ENCODE peak calls at places on chromosomes 6 and 20, in seven cellular contexts. One of them, this sample, is unnamed. For H3K4me1, the result is how much of the 10 kb centered on the place peaks cover.

GRCh38 chr6:167270499-167271307 is 20.4 kb upstream of the UNC93A start:
- DNase-seq in H9: peak
- DNase-seq in IMR-90: no peak
- DNase-seq in mesenchymal stem cell: no peak
- DNase-seq in fibroblast of lung: no peak
- DNase-seq in MM.1S: no peak
- DNase-seq in neural progenitor cell: no peak
- DNase-seq in this sample: no peak

GRCh38 chr20:38200646-38201045 is 35.6 kb upstream of the TGM2 start:
- DNase-seq in neural progenitor cell: no peak
- DNase-seq in IMR-90: no peak
- DNase-seq in H9: no peak
- DNase-seq in MM.1S: no peak
- DNase-seq in fibroblast of lung: no peak
- DNase-seq in mesenchymal stem cell: no peak
- DNase-seq in this sample: no peak

GRCh38 chr6:134932121-134932520 is 17.8 kb downstream of the ALDH8A1 start:
- DNase-seq in IMR-90: no peak
- DNase-seq in H9: no peak
- DNase-seq in neural progenitor cell: no peak
- DNase-seq in fibroblast of lung: no peak
- DNase-seq in mesenchymal stem cell: no peak
- DNase-seq in MM.1S: no peak
- DNase-seq in this sample: no peak

GRCh38 chr6:136351518-136352106 is 62.0 kb upstream of the BCLAF1 start:
- DNase-seq in fibroblast of lung: no peak
- DNase-seq in mesenchymal stem cell: no peak
- DNase-seq in H9: peak
- DNase-seq in neural progenitor cell: peak
- DNase-seq in IMR-90: no peak
- DNase-seq in MM.1S: no peak
- DNase-seq in this sample: no peak

GRCh38 chr6:4612636-4613171 is 163.5 kb upstream of the CDYL start:
- DNase-seq in mesenchymal stem cell: peak
- DNase-seq in neural progenitor cell: no peak
- DNase-seq in fibroblast of lung: peak
- DNase-seq in IMR-90: peak
- DNase-seq in H9: no peak
- DNase-seq in MM.1S: no peak
- DNase-seq in this sample: no peak

GRCh38 chr6:143099647-143100046 is 39.0 kb downstream of the AIG1 start:
- DNase-seq in MM.1S: no peak
- DNase-seq in IMR-90: no peak
- DNase-seq in mesenchymal stem cell: no peak
- DNase-seq in fibroblast of lung: no peak
- DNase-seq in neural progenitor cell: no peak
- DNase-seq in H9: no peak
- DNase-seq in this sample: no peak

GRCh38 chr6:30194797-30195690 is 18.2 kb downstream of the TRIM26 start:
- DNase-seq in H9: no peak
- DNase-seq in neural progenitor cell: peak
- DNase-seq in fibroblast of lung: no peak
- DNase-seq in IMR-90: no peak
- DNase-seq in mesenchymal stem cell: peak
- DNase-seq in MM.1S: no peak
- DNase-seq in this sample: no peak

GRCh38 chr6:2579241-2579761 is 171.4 kb downstream of the MYLK4 start:
- DNase-seq in H9: no peak
- DNase-seq in IMR-90: peak
- DNase-seq in fibroblast of lung: peak
- DNase-seq in MM.1S: no peak
- DNase-seq in mesenchymal stem cell: peak
- DNase-seq in neural progenitor cell: no peak
- DNase-seq in this sample: no peak

GRCh38 chr20:17650301-17650761 is 31.7 kb downstream of the RRBP1 start:
- DNase-seq in H9: no peak
- DNase-seq in neural progenitor cell: no peak
- DNase-seq in fibroblast of lung: no peak
- DNase-seq in MM.1S: no peak
- DNase-seq in IMR-90: no peak
- DNase-seq in mesenchymal stem cell: no peak
- DNase-seq in this sample: no peak

GRCh38 chr20:1396264-1396663 is 3.4 kb upstream of the FKBP1A start:
- DNase-seq in neural progenitor cell: no peak
- DNase-seq in mesenchymal stem cell: no peak
- DNase-seq in MM.1S: no peak
- DNase-seq in fibroblast of lung: no peak
- DNase-seq in H9: no peak
- DNase-seq in IMR-90: no peak
- DNase-seq in this sample: no peak

GRCh38 chr6:146224988-146225387 is 196.1 kb downstream of the GRM1 start:
- DNase-seq in fibroblast of lung: no peak
- DNase-seq in IMR-90: no peak
- DNase-seq in H9: no peak
- DNase-seq in MM.1S: no peak
- DNase-seq in neural progenitor cell: no peak
- DNase-seq in mesenchymal stem cell: no peak
- DNase-seq in this sample: no peak

GRCh38 chr20:33862709-33863403 is 51.7 kb downstream of the CHMP4B start:
- DNase-seq in H9: peak
- DNase-seq in neural progenitor cell: peak
- DNase-seq in mesenchymal stem cell: peak
- DNase-seq in IMR-90: peak
- DNase-seq in fibroblast of lung: peak
- DNase-seq in MM.1S: no peak
- DNase-seq in this sample: no peak
- H2AFZ ChIP-seq in H9: no peak
- H2AFZ ChIP-seq in neural progenitor cell: peak
- H2AFZ ChIP-seq in mesenchymal stem cell: peak
- H2AFZ ChIP-seq in IMR-90: peak
- H2AFZ ChIP-seq in fibroblast of lung: peak
- H2AFZ ChIP-seq in MM.1S: no peak
- H2AFZ ChIP-seq in this sample: no peak

DNA sequence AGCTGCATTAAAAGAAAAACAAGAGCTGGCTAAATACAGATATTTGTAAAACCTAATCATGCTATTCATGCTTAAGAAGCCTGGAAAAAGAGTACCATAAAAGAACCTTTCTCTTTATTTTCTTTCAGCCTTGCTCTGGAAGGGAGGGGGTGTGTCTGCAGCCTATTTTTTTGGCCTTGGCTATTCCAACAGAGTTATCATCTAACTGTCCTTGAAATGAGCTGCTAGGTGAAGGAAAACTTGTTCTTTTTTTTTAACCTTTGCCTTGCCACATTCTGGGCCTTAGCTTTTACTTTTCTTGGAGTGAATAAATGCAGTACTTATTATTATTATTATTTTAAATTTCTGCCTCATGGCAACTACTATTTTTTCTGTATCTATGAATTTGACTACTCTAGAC is 224.9 kb upstream of the SYNCRIP start:
- DNase-seq in H9: no peak
- DNase-seq in neural progenitor cell: no peak
- DNase-seq in MM.1S: no peak
- DNase-seq in IMR-90: no peak
- DNase-seq in mesenchymal stem cell: no peak
- DNase-seq in fibroblast of lung: no peak
- DNase-seq in this sample: no peak
- H3K4me1 ChIP-seq in H9: under half
- H3K4me1 ChIP-seq in neural progenitor cell: under half
- H3K4me1 ChIP-seq in MM.1S: under half
- H3K4me1 ChIP-seq in IMR-90: under half
- H3K4me1 ChIP-seq in mesenchymal stem cell: under half
- H3K4me1 ChIP-seq in fibroblast of lung: under half
- H3K4me1 ChIP-seq in this sample: under half

GRCh38 chr20:2873010-2873746 is at the start of gene PTPRA:
- DNase-seq in H9: peak
- DNase-seq in MM.1S: peak
- DNase-seq in fibroblast of lung: peak
- DNase-seq in IMR-90: peak
- DNase-seq in mesenchymal stem cell: peak
- DNase-seq in neural progenitor cell: peak
- DNase-seq in this sample: peak
- H3K9ac ChIP-seq in H9: peak
- H3K9ac ChIP-seq in MM.1S: peak
- H3K9ac ChIP-seq in fibroblast of lung: peak
- H3K9ac ChIP-seq in IMR-90: peak
- H3K9ac ChIP-seq in mesenchymal stem cell: peak
- H3K9ac ChIP-seq in neural progenitor cell: peak
- H3K9ac ChIP-seq in this sample: peak

DNA sequence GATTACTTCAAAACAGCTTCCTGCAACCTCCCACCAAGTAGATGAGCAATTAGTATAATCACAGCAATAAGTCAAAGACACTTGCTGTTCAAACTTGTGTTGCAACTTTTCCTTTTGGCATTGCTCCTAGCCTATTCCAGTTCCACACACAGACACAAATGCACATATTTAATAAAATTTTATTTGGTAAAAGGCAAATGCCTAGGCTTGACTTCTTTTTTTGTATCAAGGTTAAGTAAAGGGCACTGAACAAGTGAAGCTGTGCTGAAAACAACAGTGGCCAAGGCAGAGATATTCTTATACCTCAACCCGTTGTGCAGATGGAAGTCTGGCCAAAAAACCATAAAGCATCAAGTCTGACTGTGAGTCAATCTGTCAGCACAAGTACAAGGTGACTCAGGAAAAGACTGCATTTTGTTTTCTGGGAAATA is 708.4 kb upstream of the CITED2 start:
- DNase-seq in H9: no peak
- DNase-seq in mesenchymal stem cell: peak
- DNase-seq in neural progenitor cell: no peak
- DNase-seq in MM.1S: no peak
- DNase-seq in fibroblast of lung: peak
- DNase-seq in IMR-90: peak
- DNase-seq in this sample: no peak
- H2AFZ ChIP-seq in H9: no peak
- H2AFZ ChIP-seq in mesenchymal stem cell: no peak
- H2AFZ ChIP-seq in neural progenitor cell: no peak
- H2AFZ ChIP-seq in MM.1S: no peak
- H2AFZ ChIP-seq in fibroblast of lung: no peak
- H2AFZ ChIP-seq in IMR-90: no peak
- H2AFZ ChIP-seq in this sample: no peak

DNA sequence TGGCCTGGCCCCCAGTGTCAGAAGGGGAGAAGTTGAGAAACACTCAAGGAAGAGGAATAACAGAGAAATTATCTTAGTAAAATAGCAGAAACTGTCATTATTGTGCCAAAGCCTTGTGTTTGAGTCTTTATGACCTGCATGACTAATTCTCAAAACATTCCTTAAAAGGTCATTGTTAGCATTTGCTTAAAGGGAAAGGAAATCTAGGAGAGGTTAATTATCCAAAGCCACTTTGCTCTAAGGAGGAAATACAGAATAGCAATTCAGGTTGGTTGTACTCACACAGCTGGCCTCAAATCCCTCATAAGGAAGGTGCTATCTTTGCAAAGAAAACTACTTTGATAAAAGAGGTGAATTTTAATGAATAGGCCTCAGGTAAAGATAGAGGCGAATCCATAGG is 516.7 kb downstream of the CBLN4 start:
- DNase-seq in neural progenitor cell: no peak
- DNase-seq in H9: no peak
- DNase-seq in mesenchymal stem cell: no peak
- DNase-seq in MM.1S: no peak
- DNase-seq in fibroblast of lung: no peak
- DNase-seq in IMR-90: no peak
- DNase-seq in this sample: no peak
- H3K4me1 ChIP-seq in neural progenitor cell: under half
- H3K4me1 ChIP-seq in H9: under half
- H3K4me1 ChIP-seq in mesenchymal stem cell: under half
- H3K4me1 ChIP-seq in MM.1S: under half
- H3K4me1 ChIP-seq in fibroblast of lung: under half
- H3K4me1 ChIP-seq in IMR-90: under half
- H3K4me1 ChIP-seq in this sample: under half

GRCh38 chr6:7058250-7058923 is 49.4 kb upstream of the RREB1 start:
- DNase-seq in MM.1S: no peak
- DNase-seq in neural progenitor cell: no peak
- DNase-seq in fibroblast of lung: peak
- DNase-seq in IMR-90: peak
- DNase-seq in H9: no peak
- DNase-seq in mesenchymal stem cell: peak
- DNase-seq in this sample: peak
- H3K9ac ChIP-seq in MM.1S: no peak
- H3K9ac ChIP-seq in neural progenitor cell: no peak
- H3K9ac ChIP-seq in fibroblast of lung: no peak
- H3K9ac ChIP-seq in IMR-90: no peak
- H3K9ac ChIP-seq in H9: no peak
- H3K9ac ChIP-seq in mesenchymal stem cell: peak
- H3K9ac ChIP-seq in this sample: peak

GRCh38 chr20:32378461-32378860 is 20.3 kb downstream of the ASXL1 start:
- DNase-seq in mesenchymal stem cell: no peak
- DNase-seq in MM.1S: no peak
- DNase-seq in H9: no peak
- DNase-seq in neural progenitor cell: no peak
- DNase-seq in fibroblast of lung: no peak
- DNase-seq in IMR-90: no peak
- DNase-seq in this sample: no peak
- H2AFZ ChIP-seq in mesenchymal stem cell: no peak
- H2AFZ ChIP-seq in MM.1S: no peak
- H2AFZ ChIP-seq in H9: no peak
- H2AFZ ChIP-seq in neural progenitor cell: no peak
- H2AFZ ChIP-seq in fibroblast of lung: no peak
- H2AFZ ChIP-seq in IMR-90: no peak
- H2AFZ ChIP-seq in this sample: no peak

DNA sequence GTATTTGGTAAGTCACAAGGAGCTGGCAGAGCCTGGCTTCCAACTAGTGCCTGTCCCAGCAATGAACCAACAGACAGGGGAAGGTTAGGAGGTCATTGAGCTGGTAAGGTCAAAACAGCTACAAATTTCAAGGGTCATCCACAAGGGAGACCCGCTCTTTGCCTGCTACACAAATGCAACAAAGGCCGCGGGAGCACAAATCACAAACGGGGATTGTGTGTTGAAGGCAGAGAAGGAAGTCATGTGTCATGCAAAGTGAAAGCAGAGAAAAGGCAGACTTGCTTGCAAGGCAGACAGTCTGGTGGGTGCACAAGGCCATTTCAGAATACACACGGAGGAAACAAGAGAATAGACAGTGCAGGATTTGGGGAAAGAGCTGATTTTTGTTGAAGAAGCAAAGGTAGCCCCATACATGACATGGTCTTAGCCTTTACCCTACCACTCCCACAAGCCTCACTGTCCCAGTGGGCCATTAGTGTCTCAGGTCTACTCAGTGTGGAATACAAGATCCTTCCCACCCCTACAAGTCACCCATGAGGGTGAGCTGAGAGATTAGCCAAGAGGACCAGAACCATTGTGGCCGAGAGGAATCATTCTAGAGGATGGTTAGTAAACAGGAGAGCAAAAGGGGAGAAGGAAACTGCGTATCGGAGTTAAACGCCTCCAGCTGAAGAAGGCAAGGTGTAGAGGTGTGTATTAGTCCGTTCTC is 18.1 kb upstream of the SAMHD1 start:
- DNase-seq in MM.1S: peak
- DNase-seq in mesenchymal stem cell: no peak
- DNase-seq in IMR-90: no peak
- DNase-seq in H9: no peak
- DNase-seq in neural progenitor cell: no peak
- DNase-seq in fibroblast of lung: no peak
- DNase-seq in this sample: no peak
- H3K4me1 ChIP-seq in MM.1S: under half
- H3K4me1 ChIP-seq in mesenchymal stem cell: under half
- H3K4me1 ChIP-seq in IMR-90: under half
- H3K4me1 ChIP-seq in H9: under half
- H3K4me1 ChIP-seq in neural progenitor cell: under half
- H3K4me1 ChIP-seq in fibroblast of lung: under half
- H3K4me1 ChIP-seq in this sample: under half

This sample was measured in keratinocyte.